ENCODE peak calls at places on chromosomes 7 and 10, in seven cellular contexts. S is neural progenitor cell, M is HL-60, H is heart right ventricle, D is sigmoid colon, C is left ventricle myocardium inferior, I is esophagus squamous epithelium. F is an unnamed sample.

GRCh38 chr10:118844731-118845573 is 90.2 kb upstream of the CACUL1 start:
- DNase-seq in S (no peak), M (no peak), H (no peak), D (no peak), C (no peak), I (no peak), F (no peak)

GRCh38 chr7:134690016-134690415 is 43.4 kb downstream of the BPGM start:
- DNase-seq in S (no peak), M (no peak), H (no peak), D (no peak), C (no peak), I (no peak), F (no peak)

GRCh38 chr10:44281662-44282061 is 103.2 kb downstream of the CXCL12 start:
- DNase-seq in S (no peak), M (no peak), H (no peak), D (no peak), C (no peak), I (no peak), F (no peak)

GRCh38 chr10:67697646-67698245 is 1.8 kb upstream of the CTNNA3 start:
- DNase-seq in S (peak), M (no peak), H (no peak), D (no peak), C (no peak), I (no peak), F (peak)

GRCh38 chr10:33129987-33130386 is 172.0 kb upstream of the ITGB1 start:
- DNase-seq in S (no peak), M (no peak), H (no peak), D (no peak), C (no peak), I (no peak), F (peak)

GRCh38 chr10:78551184-78552005 is 517.4 kb upstream of the ZMIZ1 start:
- DNase-seq in S (peak), M (no peak), H (no peak), D (no peak), C (no peak), I (no peak), F (no peak)

GRCh38 chr10:90417056-90417455 is 440.8 kb downstream of the HTR7 start:
- DNase-seq in S (no peak), M (peak), H (no peak), D (no peak), C (no peak), I (no peak), F (peak)

GRCh38 chr10:123455861-123456260 is 210.3 kb upstream of the GPR26 start:
- DNase-seq in S (no peak), M (no peak), H (no peak), D (no peak), C (no peak), I (no peak), F (no peak)

GRCh38 chr7:5408777-5409176 is 14.9 kb downstream of the TNRC18 start:
- DNase-seq in S (no peak), M (no peak), H (no peak), D (no peak), C (no peak), I (no peak), F (no peak)

GRCh38 chr7:227940-228339 is 35.6 kb downstream of the FAM20C start:
- DNase-seq in S (no peak), M (no peak), H (no peak), D (no peak), C (no peak), I (no peak), F (no peak)

GRCh38 chr7:87424075-87424474 is 51.4 kb downstream of the ABCB4 start:
- DNase-seq in S (no peak), M (no peak), H (no peak), D (no peak), C (no peak), I (no peak), F (no peak)

GRCh38 chr10:67976292-67977245 is 92.1 kb downstream of the SIRT1 start:
- DNase-seq in S (peak), M (no peak), H (peak), D (peak), C (peak), I (no peak), F (no peak)

GRCh38 chr7:91941450-91941849 is 788 bp downstream of the AKAP9 start:
- DNase-seq in S (peak), M (no peak), H (peak), D (no peak), C (peak), I (no peak), F (no peak)

GRCh38 chr7:2102375-2102723 is 130.4 kb downstream of the MAD1L1 start:
- DNase-seq in S (no peak), M (no peak), H (no peak), D (no peak), C (no peak), I (no peak), F (no peak)

GRCh38 chr10:110610308-110610774 is 33.8 kb upstream of the RBM20 start:
- DNase-seq in S (peak), M (no peak), H (no peak), D (no peak), C (no peak), I (no peak), F (no peak)

GRCh38 chr10:110613341-110613995 is 30.7 kb upstream of the RBM20 start:
- DNase-seq in S (no peak), M (no peak), H (no peak), D (no peak), C (no peak), I (no peak), F (no peak)

GRCh38 chr10:110613996-110614495 is 30.1 kb upstream of the RBM20 start:
- DNase-seq in S (no peak), M (no peak), H (no peak), D (no peak), C (no peak), I (no peak), F (no peak)

GRCh38 chr10:110612629-110613028 is 31.5 kb upstream of the RBM20 start:
- DNase-seq in S (no peak), M (no peak), H (no peak), D (no peak), C (no peak), I (no peak), F (no peak)

GRCh38 chr10:110612073-110612472 is 32.1 kb upstream of the RBM20 start:
- DNase-seq in S (no peak), M (no peak), H (no peak), D (no peak), C (no peak), I (no peak), F (no peak)
- H3K4me3 ChIP-seq in S (no peak), M (no peak), H (no peak), D (no peak), C (no peak), I (no peak), F (no peak)

GRCh38 chr10:46264737-46265368 is 21.9 kb upstream of the ANTXRL start:
- DNase-seq in S (no peak), M (no peak), H (no peak), D (no peak), C (no peak), I (no peak), F (no peak)
- H3K4me3 ChIP-seq in S (no peak), M (no peak), H (no peak), D (no peak), C (no peak), I (no peak), F (no peak)

DNA sequence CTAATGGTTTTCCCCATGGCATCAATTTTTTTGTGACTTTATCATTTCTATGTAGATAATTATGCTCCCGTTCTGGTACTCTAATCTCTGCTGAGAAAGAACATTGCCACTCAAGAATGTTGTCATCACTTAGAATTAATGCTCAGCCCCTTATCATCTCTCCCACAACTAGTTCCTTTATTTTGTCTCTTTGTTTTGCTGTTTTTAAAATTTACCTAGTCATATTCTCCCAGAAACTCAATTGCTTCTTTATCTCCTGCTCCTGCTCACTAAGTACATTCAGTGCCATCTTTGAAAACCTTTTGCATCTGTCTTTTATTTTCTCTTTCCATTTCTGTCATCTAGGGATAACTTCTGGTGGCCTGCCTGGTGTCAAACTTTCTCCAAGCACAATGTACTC is 324.9 kb upstream of the MTPN start:
- DNase-seq in S (no peak), M (no peak), H (no peak), D (no peak), C (no peak), I (no peak), F (no peak)
- H3K4me3 ChIP-seq in S (no peak), M (no peak), H (no peak), D (no peak), C (no peak), I (no peak), F (no peak)

GRCh38 chr7:23017303-23017702 is 3.4 kb upstream of the HYCC1 start:
- DNase-seq in S (no peak), M (no peak), H (no peak), D (no peak), C (no peak), I (no peak), F (no peak)
- H3K4me3 ChIP-seq in S (no peak), M (no peak), H (no peak), D (no peak), C (no peak), I (no peak), F (no peak)

DNA sequence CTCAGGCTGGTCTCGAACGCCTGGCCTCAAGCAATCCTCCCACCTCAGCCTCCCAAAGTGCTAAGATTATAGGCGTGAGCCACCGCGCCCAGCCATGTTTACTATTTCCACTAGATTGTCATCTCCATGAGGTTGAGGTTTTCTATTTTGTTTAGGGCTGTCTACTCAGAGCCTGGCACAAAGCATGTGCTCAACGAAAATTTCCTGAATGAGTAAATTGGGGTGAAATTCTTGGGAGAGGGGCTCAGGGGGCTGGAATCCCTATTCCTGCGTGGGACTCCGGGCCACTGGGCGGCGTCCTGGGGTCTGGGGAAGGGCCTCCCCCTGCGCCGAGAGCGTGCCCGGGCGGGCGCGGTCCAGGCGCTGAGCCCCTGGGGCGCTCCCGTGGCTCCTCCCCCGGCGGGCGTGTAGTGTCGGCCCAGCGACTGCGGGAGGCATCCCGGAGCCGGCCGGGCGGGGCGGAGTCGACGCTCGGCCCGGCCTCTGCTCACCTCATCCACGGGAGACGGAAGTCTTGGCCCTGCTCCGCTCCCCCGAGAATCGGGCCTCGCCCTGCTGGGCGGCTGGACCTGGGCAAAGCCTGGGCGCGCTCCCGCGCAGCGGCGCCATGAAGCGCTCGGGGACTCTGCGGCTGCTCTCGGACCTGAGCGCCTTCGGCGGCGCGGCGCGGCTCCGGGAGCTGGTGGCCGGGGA is at the start of gene HPS6:
- DNase-seq in S (peak), M (peak), H (peak), D (peak), C (peak), I (no peak), F (peak)
- H3K4me3 ChIP-seq in S (peak), M (peak), H (peak), D (peak), C (peak), I (peak), F (peak)